ENCODE peak calls at places on chromosomes 2 and 18, in six cellular contexts. O is upper lobe of right lung; K is left ventricle myocardium inferior; N is mammary epithelial cell; V is CD4-positive, CD25-positive, alpha-beta regulatory T cell; W is heart right ventricle. S is an unnamed sample. For H3K4me1, the result is how much of the 10 kb centered on the place peaks cover.

GRCh38 chr18:76568726-76569125 is 73.7 kb upstream of the ZNF516 start:
- DNase-seq in O (no peak), K (no peak), N (peak), V (no peak), W (no peak), S (no peak)

GRCh38 chr2:180124273-180124881 is 117.3 kb upstream of the CWC22 start:
- DNase-seq in O (no peak), K (no peak), N (peak), V (no peak), W (no peak), S (no peak)

GRCh38 chr18:33540392-33540791 is 37.6 kb upstream of the ASXL3 start:
- DNase-seq in O (no peak), K (no peak), N (no peak), V (no peak), W (no peak), S (no peak)

GRCh38 chr18:45359275-45360009 is 255.8 kb upstream of the SLC14A2 start:
- DNase-seq in O (no peak), K (no peak), N (no peak), V (no peak), W (no peak), S (no peak)

GRCh38 chr2:127874378-127875271 is 11.1 kb downstream of the AMMECR1L start:
- DNase-seq in O (no peak), K (no peak), N (no peak), V (no peak), W (no peak), S (no peak)

GRCh38 chr18:67290421-67290820 is 226.1 kb downstream of the DSEL start:
- DNase-seq in O (no peak), K (no peak), N (no peak), V (no peak), W (no peak), S (no peak)

GRCh38 chr2:118845005-118845842 is 2.2 kb downstream of the EN1 start:
- DNase-seq in O (no peak), K (no peak), N (no peak), V (no peak), W (no peak), S (no peak)

GRCh38 chr2:143341478-143341877 is 212.3 kb downstream of the ARHGAP15 start:
- DNase-seq in O (no peak), K (no peak), N (no peak), V (no peak), W (no peak), S (no peak)

GRCh38 chr2:1823187-1824169 is 79.2 kb upstream of the PXDN start:
- DNase-seq in O (no peak), K (no peak), N (no peak), V (no peak), W (no peak), S (no peak)

GRCh38 chr2:209713219-209713618 is 58.4 kb upstream of the UNC80 start:
- DNase-seq in O (no peak), K (no peak), N (no peak), V (no peak), W (no peak), S (no peak)

GRCh38 chr2:95043300-95043786 is 17.8 kb downstream of the MAL start:
- DNase-seq in O (peak), K (peak), N (peak), V (no peak), W (peak), S (peak)

GRCh38 chr18:46110406-46110805 is 6.2 kb downstream of the HAUS1 start:
- DNase-seq in O (no peak), K (no peak), N (peak), V (no peak), W (no peak), S (no peak)

GRCh38 chr2:37671013-37671815 is at the start of gene CDC42EP3:
- DNase-seq in O (peak), K (peak), N (peak), V (peak), W (peak), S (peak)

GRCh38 chr2:179322289-179322688 is 57.7 kb upstream of the SESTD1 start:
- DNase-seq in O (no peak), K (no peak), N (no peak), V (no peak), W (no peak), S (no peak)

GRCh38 chr2:211836409-211836808 is 702.2 kb downstream of the ERBB4 start:
- DNase-seq in O (no peak), K (no peak), N (peak), V (no peak), W (no peak), S (no peak)

GRCh38 chr2:163735692-163736432 is at the start of gene FIGN:
- DNase-seq in O (peak), K (peak), N (peak), V (no peak), W (peak), S (peak)

GRCh38 chr2:179812501-179812900 is 48.9 kb downstream of the ZNF385B start:
- DNase-seq in O (no peak), K (no peak), N (no peak), V (no peak), W (no peak), S (no peak)

GRCh38 chr2:171958475-171958874 is 36.2 kb downstream of the HAT1 start:
- DNase-seq in O (no peak), K (no peak), N (peak), V (no peak), W (no peak), S (no peak)

GRCh38 chr2:46236006-46236875 is 61.0 kb upstream of the EPAS1 start:
- DNase-seq in O (no peak), K (no peak), N (no peak), V (no peak), W (no peak), S (no peak)

GRCh38 chr2:20669609-20670314 is 2.8 kb downstream of the GDF7 start:
- DNase-seq in O (peak), K (no peak), N (no peak), V (no peak), W (no peak), S (no peak)

GRCh38 chr2:237451582-237452469 is 35.2 kb upstream of the MLPH start:
- DNase-seq in O (peak), K (no peak), N (no peak), V (no peak), W (peak), S (no peak)

DNA sequence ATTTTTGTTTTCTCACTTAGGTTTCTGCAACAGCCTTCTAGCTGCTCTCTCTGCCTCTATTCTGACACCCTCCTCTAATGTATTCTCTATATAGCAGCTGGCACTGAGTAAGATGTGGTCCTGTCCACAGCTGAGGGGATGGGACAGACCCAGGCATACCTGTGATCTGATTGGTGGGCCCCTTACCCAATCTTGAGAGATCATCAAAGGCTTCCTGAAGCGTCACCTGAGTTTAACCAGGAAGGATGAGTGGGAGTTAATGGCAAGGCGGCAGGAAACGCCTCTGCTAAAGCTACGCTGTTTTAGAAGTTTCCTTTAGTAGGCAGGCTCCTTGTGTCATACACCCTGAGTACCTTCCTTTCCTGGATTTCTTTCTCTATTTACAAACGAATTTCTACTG is 5.7 kb upstream of the TET3 start:
- DNase-seq in O (no peak), K (no peak), N (no peak), V (peak), W (no peak), S (no peak)
- H3K4me1 ChIP-seq in O (half or more), K (under half), N (half or more), V (under half), W (under half), S (under half)

GRCh38 chr2:25330937-25331336 is 10.8 kb downstream of the DNMT3A start:
- DNase-seq in O (no peak), K (no peak), N (no peak), V (no peak), W (no peak), S (no peak)
- H3K4me1 ChIP-seq in O (under half), K (half or more), N (under half), V (half or more), W (under half), S (under half)

DNA sequence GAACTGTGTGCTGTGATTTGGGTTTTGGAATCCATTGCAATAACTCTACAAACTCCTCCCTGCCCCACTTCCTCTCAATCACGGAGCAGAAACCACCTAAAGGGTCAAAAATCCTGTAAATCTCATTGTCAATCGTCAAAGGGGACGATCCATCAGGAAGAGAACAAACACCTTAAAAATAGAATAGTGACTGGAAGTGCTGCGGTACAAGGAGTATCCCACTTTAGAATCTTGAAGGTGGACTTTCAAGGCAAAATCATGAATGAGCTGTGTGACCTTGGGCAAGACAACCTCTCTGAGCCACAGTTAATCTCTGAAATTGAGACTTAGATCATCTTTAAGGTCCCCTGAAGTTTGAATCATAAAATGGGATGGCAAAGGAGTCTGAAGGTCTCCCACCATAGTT is 5.9 kb downstream of the PMAIP1 start:
- DNase-seq in O (no peak), K (no peak), N (no peak), V (no peak), W (no peak), S (no peak)
- H3K4me1 ChIP-seq in O (under half), K (under half), N (under half), V (half or more), W (under half), S (under half)

GRCh38 chr2:42765686-42766085 is 1.8 kb upstream of the OXER1 start:
- DNase-seq in O (no peak), K (no peak), N (no peak), V (no peak), W (no peak), S (no peak)
- H3K4me1 ChIP-seq in O (under half), K (under half), N (under half), V (under half), W (under half), S (under half)

GRCh38 chr18:2536493-2536892 is 34.8 kb downstream of the METTL4 start:
- DNase-seq in O (no peak), K (no peak), N (no peak), V (no peak), W (no peak), S (no peak)

GRCh38 chr18:2535419-2535910 is 35.8 kb downstream of the METTL4 start:
- DNase-seq in O (no peak), K (no peak), N (no peak), V (no peak), W (no peak), S (no peak)

GRCh38 chr18:2534906-2535305 is 36.4 kb downstream of the METTL4 start:
- DNase-seq in O (no peak), K (no peak), N (no peak), V (no peak), W (no peak), S (no peak)

GRCh38 chr18:2537281-2537680 is 34.0 kb downstream of the METTL4 start:
- DNase-seq in O (no peak), K (no peak), N (no peak), V (no peak), W (no peak), S (no peak)

GRCh38 chr18:2536063-2536462 is 35.2 kb downstream of the METTL4 start:
- DNase-seq in O (no peak), K (no peak), N (no peak), V (no peak), W (no peak), S (no peak)
- H3K4me1 ChIP-seq in O (under half), K (under half), N (under half), V (under half), W (under half), S (under half)

S was measured in aorta.